ENCODE peak calls at places on chromosomes 12 and 14, in seven cellular contexts. One of them, this sample, is unnamed.

GRCh38 chr12:6266431-6267006 is 44.0 kb upstream of the PLEKHG6 start:
- DNase-seq in Peyer's patch: no peak
- DNase-seq in AG09309: no peak
- DNase-seq in HEK293T: no peak
- DNase-seq in putamen: no peak
- DNase-seq in retina: peak
- DNase-seq in NCI-H1092 treated with DMSO at 0.1 percent for 48 hours: peak
- DNase-seq in this sample: no peak

GRCh38 chr14:96263347-96264199 is 7.6 kb downstream of the BDKRB1 start:
- DNase-seq in Peyer's patch: no peak
- DNase-seq in AG09309: no peak
- DNase-seq in HEK293T: no peak
- DNase-seq in putamen: no peak
- DNase-seq in retina: no peak
- DNase-seq in NCI-H1092 treated with DMSO at 0.1 percent for 48 hours: no peak
- DNase-seq in this sample: no peak

GRCh38 chr14:64176330-64176729 is 117.8 kb downstream of the ESR2 start:
- DNase-seq in Peyer's patch: no peak
- DNase-seq in AG09309: no peak
- DNase-seq in HEK293T: no peak
- DNase-seq in putamen: no peak
- DNase-seq in retina: no peak
- DNase-seq in NCI-H1092 treated with DMSO at 0.1 percent for 48 hours: no peak
- DNase-seq in this sample: no peak

GRCh38 chr14:71618047-71618446 is 314.2 kb upstream of the RGS6 start:
- DNase-seq in Peyer's patch: no peak
- DNase-seq in AG09309: no peak
- DNase-seq in HEK293T: no peak
- DNase-seq in putamen: no peak
- DNase-seq in retina: no peak
- DNase-seq in NCI-H1092 treated with DMSO at 0.1 percent for 48 hours: no peak
- DNase-seq in this sample: no peak

GRCh38 chr12:123097521-123098084 is 53.3 kb downstream of the PITPNM2 start:
- DNase-seq in Peyer's patch: no peak
- DNase-seq in AG09309: no peak
- DNase-seq in HEK293T: no peak
- DNase-seq in putamen: no peak
- DNase-seq in retina: peak
- DNase-seq in NCI-H1092 treated with DMSO at 0.1 percent for 48 hours: no peak
- DNase-seq in this sample: no peak

GRCh38 chr14:73227812-73228781 is 9.2 kb upstream of the PAPLN start:
- DNase-seq in Peyer's patch: no peak
- DNase-seq in AG09309: no peak
- DNase-seq in HEK293T: no peak
- DNase-seq in putamen: no peak
- DNase-seq in retina: no peak
- DNase-seq in NCI-H1092 treated with DMSO at 0.1 percent for 48 hours: no peak
- DNase-seq in this sample: peak

GRCh38 chr12:104788848-104789271 is 169.2 kb downstream of the SLC41A2 start:
- DNase-seq in Peyer's patch: no peak
- DNase-seq in AG09309: no peak
- DNase-seq in HEK293T: no peak
- DNase-seq in putamen: no peak
- DNase-seq in retina: no peak
- DNase-seq in NCI-H1092 treated with DMSO at 0.1 percent for 48 hours: no peak
- DNase-seq in this sample: no peak

GRCh38 chr12:109488051-109488665 is 10.7 kb downstream of the UBE3B start:
- DNase-seq in Peyer's patch: no peak
- DNase-seq in AG09309: peak
- DNase-seq in HEK293T: no peak
- DNase-seq in putamen: no peak
- DNase-seq in retina: no peak
- DNase-seq in NCI-H1092 treated with DMSO at 0.1 percent for 48 hours: no peak
- DNase-seq in this sample: no peak

GRCh38 chr12:98515368-98516183 is at the start of gene TMPO:
- DNase-seq in Peyer's patch: peak
- DNase-seq in AG09309: peak
- DNase-seq in HEK293T: peak
- DNase-seq in putamen: peak
- DNase-seq in retina: peak
- DNase-seq in NCI-H1092 treated with DMSO at 0.1 percent for 48 hours: peak
- DNase-seq in this sample: peak